ENCODE peak calls at places on chromosomes 3 and 15, in five cellular contexts. One of them, this sample, is unnamed.

GRCh38 chr15:60933914-60934885 is 294.9 kb downstream of the RORA start:
- DNase-seq in PC-3: no peak
- DNase-seq in GM12878: no peak
- DNase-seq in endodermal cell: no peak
- DNase-seq in Karpas-422: no peak
- DNase-seq in this sample: peak; percentile 66

GRCh38 chr3:42228796-42229195 is 37.2 kb downstream of the CCK start:
- DNase-seq in PC-3: peak; percentile 74
- DNase-seq in GM12878: no peak
- DNase-seq in endodermal cell: no peak
- DNase-seq in Karpas-422: peak; percentile 49
- DNase-seq in this sample: no peak

GRCh38 chr3:127750226-127751031 is 71.9 kb downstream of the MGLL start:
- DNase-seq in PC-3: peak; percentile 79
- DNase-seq in GM12878: peak; percentile 88
- DNase-seq in endodermal cell: no peak
- DNase-seq in Karpas-422: peak; percentile 65
- DNase-seq in this sample: no peak

GRCh38 chr3:195522254-195523023 is 20.7 kb downstream of the PPP1R2 start:
- DNase-seq in PC-3: peak; percentile 57
- DNase-seq in GM12878: no peak
- DNase-seq in endodermal cell: no peak
- DNase-seq in Karpas-422: peak; percentile 79
- DNase-seq in this sample: no peak

GRCh38 chr15:49040151-49040550 is 6.1 kb downstream of the SECISBP2L start:
- DNase-seq in PC-3: no peak
- DNase-seq in GM12878: no peak
- DNase-seq in endodermal cell: no peak
- DNase-seq in Karpas-422: no peak
- DNase-seq in this sample: no peak

GRCh38 chr15:73876779-73877178 is 3.4 kb downstream of the TBC1D21 start:
- DNase-seq in PC-3: no peak
- DNase-seq in GM12878: no peak
- DNase-seq in endodermal cell: peak; percentile 17
- DNase-seq in Karpas-422: no peak
- DNase-seq in this sample: no peak

GRCh38 chr3:156702367-156702766 is 28.0 kb downstream of the TIPARP start:
- DNase-seq in PC-3: no peak
- DNase-seq in GM12878: no peak
- DNase-seq in endodermal cell: no peak
- DNase-seq in Karpas-422: no peak
- DNase-seq in this sample: no peak

GRCh38 chr3:78889345-78889744 is 878.5 kb downstream of the ROBO1 start:
- DNase-seq in PC-3: no peak
- DNase-seq in GM12878: no peak
- DNase-seq in endodermal cell: no peak
- DNase-seq in Karpas-422: no peak
- DNase-seq in this sample: no peak

GRCh38 chr3:171088496-171088895 is 62.0 kb upstream of the SLC2A2 start:
- DNase-seq in PC-3: no peak
- DNase-seq in GM12878: no peak
- DNase-seq in endodermal cell: no peak
- DNase-seq in Karpas-422: no peak
- DNase-seq in this sample: no peak

GRCh38 chr3:4633078-4634004 is 140.2 kb downstream of the ITPR1 start:
- DNase-seq in PC-3: peak; percentile 77
- DNase-seq in GM12878: peak; percentile 30
- DNase-seq in endodermal cell: no peak
- DNase-seq in Karpas-422: peak; percentile 66
- DNase-seq in this sample: peak; percentile 46

GRCh38 chr3:124770341-124771082 is 40.3 kb downstream of the UMPS start:
- DNase-seq in PC-3: no peak
- DNase-seq in GM12878: no peak
- DNase-seq in endodermal cell: peak; percentile 41
- DNase-seq in Karpas-422: no peak
- DNase-seq in this sample: no peak

GRCh38 chr15:100835626-100836025 is 44.0 kb upstream of the ALDH1A3 start:
- DNase-seq in PC-3: no peak
- DNase-seq in GM12878: no peak
- DNase-seq in endodermal cell: no peak
- DNase-seq in Karpas-422: no peak
- DNase-seq in this sample: no peak

GRCh38 chr15:56058986-56059385 is 65.6 kb upstream of the NEDD4 start:
- DNase-seq in PC-3: no peak
- DNase-seq in GM12878: no peak
- DNase-seq in endodermal cell: no peak
- DNase-seq in Karpas-422: peak; percentile 28
- DNase-seq in this sample: no peak

GRCh38 chr3:186746008-186746407 is 28.8 kb downstream of the KNG1 start:
- DNase-seq in PC-3: no peak
- DNase-seq in GM12878: no peak
- DNase-seq in endodermal cell: peak; percentile 79
- DNase-seq in Karpas-422: no peak
- DNase-seq in this sample: peak; percentile 83

GRCh38 chr3:134601539-134602439 is 49.0 kb downstream of the KY start:
- DNase-seq in PC-3: no peak
- DNase-seq in GM12878: no peak
- DNase-seq in endodermal cell: peak; percentile 88
- DNase-seq in Karpas-422: no peak
- DNase-seq in this sample: peak; percentile 58

GRCh38 chr15:77091072-77091471 is 20.2 kb upstream of the TSPAN3 start:
- DNase-seq in PC-3: no peak
- DNase-seq in GM12878: no peak
- DNase-seq in endodermal cell: no peak
- DNase-seq in Karpas-422: no peak
- DNase-seq in this sample: no peak
- H3K27me3 ChIP-seq in PC-3: no peaks in the 10 kb centered on the region
- H3K27me3 ChIP-seq in GM12878: no peaks in the 10 kb centered on the region
- H3K27me3 ChIP-seq in endodermal cell: no peaks in the 10 kb centered on the region
- H3K27me3 ChIP-seq in Karpas-422: no peaks in the 10 kb centered on the region
- H3K27me3 ChIP-seq in this sample: no peaks in the 10 kb centered on the region

DNA sequence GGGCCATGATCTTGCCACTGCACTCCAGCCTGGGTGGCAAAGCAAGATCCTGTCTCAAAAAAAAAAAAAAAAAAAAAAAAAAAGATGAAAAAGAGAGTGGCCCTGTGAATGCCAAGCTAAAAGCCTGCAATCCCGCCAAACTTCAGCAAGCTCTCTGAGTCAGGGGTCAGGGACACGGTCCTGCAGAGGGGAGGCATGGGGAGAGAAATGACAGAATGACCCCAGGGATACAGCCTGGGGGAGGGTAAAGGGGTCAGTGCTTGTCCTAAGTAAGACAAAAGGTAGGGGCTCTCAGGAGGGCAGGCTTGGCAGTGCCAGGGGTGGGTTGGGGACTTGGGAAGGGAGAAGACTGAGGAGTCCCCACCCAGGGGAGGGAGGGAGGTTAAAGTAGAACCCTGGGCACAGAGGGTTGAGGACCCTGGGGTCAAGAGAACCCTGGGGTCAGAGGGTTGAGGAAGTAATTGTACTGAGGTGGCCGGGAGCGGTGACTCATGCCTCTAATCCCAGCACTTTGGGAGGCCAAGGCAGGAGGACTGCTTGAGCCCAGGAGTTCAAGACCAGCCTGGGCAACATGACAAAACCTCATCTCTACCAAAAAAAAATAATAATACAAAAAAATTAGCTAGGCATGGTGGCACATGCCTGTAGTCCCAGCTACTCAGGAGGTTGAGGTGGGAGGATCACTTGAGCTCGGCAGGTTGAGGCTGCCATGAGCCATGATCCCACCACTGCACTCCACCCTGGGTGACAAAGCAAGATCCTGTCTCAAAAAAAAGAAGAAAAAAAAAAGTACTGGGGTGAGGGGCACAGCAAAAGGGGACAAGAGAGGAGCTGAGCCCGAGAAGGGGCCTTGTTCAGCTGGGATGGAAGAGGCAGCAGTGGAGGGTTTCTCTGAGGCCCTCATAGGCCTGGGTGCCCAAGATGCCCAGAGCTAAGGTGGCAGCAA is 5.2 kb upstream of the SEMA3B start:
- DNase-seq in PC-3: no peak
- DNase-seq in GM12878: no peak
- DNase-seq in endodermal cell: no peak
- DNase-seq in Karpas-422: no peak
- DNase-seq in this sample: no peak
- H3K9ac ChIP-seq in PC-3: peak overlapping the region; percentile 4
- H3K9ac ChIP-seq in GM12878: no peak overlapping the region
- H3K9ac ChIP-seq in endodermal cell: no peak overlapping the region
- H3K9ac ChIP-seq in Karpas-422: no peak overlapping the region
- H3K9ac ChIP-seq in this sample: peak overlapping the region; percentile 92

GRCh38 chr15:69754313-69754712 is 301.7 kb downstream of the RPLP1 start:
- DNase-seq in PC-3: no peak
- DNase-seq in GM12878: no peak
- DNase-seq in endodermal cell: no peak
- DNase-seq in Karpas-422: peak; percentile 22
- DNase-seq in this sample: no peak

GRCh38 chr15:69756440-69756839 is 303.8 kb downstream of the RPLP1 start:
- DNase-seq in PC-3: no peak
- DNase-seq in GM12878: no peak
- DNase-seq in endodermal cell: no peak
- DNase-seq in Karpas-422: no peak
- DNase-seq in this sample: no peak

GRCh38 chr15:69753867-69754266 is 301.2 kb downstream of the RPLP1 start:
- DNase-seq in PC-3: no peak
- DNase-seq in GM12878: no peak
- DNase-seq in endodermal cell: no peak
- DNase-seq in Karpas-422: no peak
- DNase-seq in this sample: no peak

GRCh38 chr15:69757186-69757585 is 304.6 kb downstream of the RPLP1 start:
- DNase-seq in PC-3: peak; percentile 32
- DNase-seq in GM12878: no peak
- DNase-seq in endodermal cell: no peak
- DNase-seq in Karpas-422: peak; percentile 37
- DNase-seq in this sample: no peak

DNA sequence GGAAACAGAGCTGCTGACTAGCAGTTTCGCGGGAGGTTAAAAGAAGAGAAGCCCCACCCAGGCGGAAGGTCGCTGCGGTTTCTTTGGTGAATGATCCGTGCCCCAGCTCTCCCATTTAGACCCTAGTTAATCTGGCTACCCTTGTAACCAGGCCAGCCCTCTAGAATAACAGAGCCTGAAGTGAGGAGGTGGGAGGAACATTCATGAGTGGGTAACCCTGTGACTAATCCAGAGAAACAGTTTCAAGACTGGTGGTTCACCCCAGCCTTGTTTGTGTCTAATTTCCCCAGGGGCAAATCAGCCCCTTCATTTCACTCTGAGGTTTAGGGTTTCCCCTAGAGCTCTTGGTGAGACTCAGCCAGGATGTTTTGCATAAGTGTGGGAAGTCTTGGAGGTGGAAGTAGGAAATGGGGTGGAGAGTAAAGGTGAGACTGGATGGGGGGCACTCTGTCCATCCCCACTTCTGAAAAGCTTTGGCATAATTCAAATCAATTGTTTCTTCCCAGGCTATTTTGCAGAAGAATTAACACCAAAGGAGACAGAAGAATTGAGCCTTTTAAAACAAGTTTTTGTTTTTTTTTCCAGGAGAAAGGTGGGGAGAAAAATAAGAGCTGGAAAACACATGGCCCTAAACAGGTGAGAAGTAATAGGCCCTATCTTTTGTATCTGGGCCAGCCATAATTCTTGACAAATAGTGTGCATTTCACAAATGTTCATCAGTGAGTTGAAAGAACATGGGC is 303.1 kb downstream of the RPLP1 start:
- DNase-seq in PC-3: no peak
- DNase-seq in GM12878: peak; percentile 93
- DNase-seq in endodermal cell: no peak
- DNase-seq in Karpas-422: peak; percentile 60
- DNase-seq in this sample: no peak
- H3K27me3 ChIP-seq in PC-3: no peaks in the 10 kb centered on the region
- H3K27me3 ChIP-seq in GM12878: no peaks in the 10 kb centered on the region
- H3K27me3 ChIP-seq in endodermal cell: no peaks in the 10 kb centered on the region
- H3K27me3 ChIP-seq in Karpas-422: no peaks in the 10 kb centered on the region
- H3K27me3 ChIP-seq in this sample: no peaks in the 10 kb centered on the region

GRCh38 chr3:19106307-19106706 is 42.0 kb upstream of the KCNH8 start:
- DNase-seq in PC-3: no peak
- DNase-seq in GM12878: no peak
- DNase-seq in endodermal cell: no peak
- DNase-seq in Karpas-422: no peak
- DNase-seq in this sample: no peak
- H3K9ac ChIP-seq in PC-3: no peak overlapping the region
- H3K9ac ChIP-seq in GM12878: no peak overlapping the region
- H3K9ac ChIP-seq in endodermal cell: no peak overlapping the region
- H3K9ac ChIP-seq in Karpas-422: no peak overlapping the region
- H3K9ac ChIP-seq in this sample: no peak overlapping the region

DNA sequence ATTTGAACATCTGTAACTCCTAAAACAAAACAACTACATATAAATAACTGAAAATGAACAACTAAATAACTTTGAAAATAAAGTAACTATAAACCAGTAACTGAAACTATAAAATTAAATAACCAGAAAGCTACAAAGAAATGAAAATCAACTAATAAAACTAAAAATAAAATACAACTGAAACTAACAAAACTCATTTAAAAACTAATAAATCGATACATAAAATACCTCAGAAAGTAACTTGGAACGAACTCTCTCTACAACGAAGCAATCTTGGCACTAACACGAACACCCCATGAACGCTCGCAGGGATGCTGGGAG is 15.9 kb upstream of the LAMP3 start:
- DNase-seq in PC-3: no peak
- DNase-seq in GM12878: no peak
- DNase-seq in endodermal cell: no peak
- DNase-seq in Karpas-422: no peak
- DNase-seq in this sample: no peak
- H3K27me3 ChIP-seq in PC-3: no peaks in the 10 kb centered on the region
- H3K27me3 ChIP-seq in GM12878: peaks cover 16% of the 10 kb centered on the region
- H3K27me3 ChIP-seq in endodermal cell: peaks cover 13% of the 10 kb centered on the region
- H3K27me3 ChIP-seq in Karpas-422: no peaks in the 10 kb centered on the region
- H3K27me3 ChIP-seq in this sample: peaks cover 26% of the 10 kb centered on the region

This sample was measured in NT2/D1.